ENCODE peak calls at places on chromosome 16, in nine cellular contexts. E is CD8-positive, alpha-beta T cell; F is neural crest cell; X is NCI-H510A treated with DMSO at 0.1 percent for 48 hours; O is left ventricle myocardium superior; R is EL; P is NCI-H1105 treated with DMSO at 0.1 percent for 48 hours; J is fibroblast of the aortic adventitia; I is H54. A is an unnamed sample.

GRCh38 chr16:20866161-20866772 is 33.9 kb downstream of the DCUN1D3 start:
- DNase-seq in E (no peak), F (no peak), X (peak; percentile 57), O (peak; percentile 42), R (peak; percentile 87), P (no peak), J (peak; percentile 88), I (peak; percentile 75), A (peak; percentile 90)

GRCh38 chr16:15415411-15416070 is 18.8 kb upstream of the BMERB1 start:
- DNase-seq in E (no peak), F (no peak), X (no peak), O (no peak), R (peak; percentile 32), P (no peak), J (no peak), I (no peak), A (peak; percentile 77)

GRCh38 chr16:89695875-89696597 is 5.5 kb downstream of the SPATA2L start:
- DNase-seq in E (no peak), F (no peak), X (no peak), O (no peak), R (no peak), P (no peak), J (no peak), I (no peak), A (peak; percentile 86)

GRCh38 chr16:25110392-25110947 is 1.1 kb upstream of the LCMT1 start:
- DNase-seq in E (no peak), F (no peak), X (peak; percentile 47), O (no peak), R (no peak), P (peak; percentile 23), J (no peak), I (no peak), A (no peak)

GRCh38 chr16:54326266-54326662 is 39.7 kb upstream of the IRX3 start:
- DNase-seq in E (no peak), F (no peak), X (no peak), O (no peak), R (peak; percentile 32), P (no peak), J (peak; percentile 40), I (peak; percentile 15), A (peak; percentile 86)

GRCh38 chr16:16151315-16151714 is 72.0 kb downstream of the ABCC6 start:
- DNase-seq in E (no peak), F (no peak), X (no peak), O (peak; percentile 3), R (no peak), P (no peak), J (no peak), I (no peak), A (no peak)

GRCh38 chr16:89325861-89326471 is 108.5 kb downstream of the ZNF778 start:
- DNase-seq in E (no peak), F (no peak), X (no peak), O (peak; percentile 52), R (peak; percentile 83), P (no peak), J (peak; percentile 90), I (peak; percentile 44), A (peak; percentile 93)

GRCh38 chr16:1163567-1164055 is 10.7 kb downstream of the CACNA1H start:
- DNase-seq in E (no peak), F (no peak), X (no peak), O (no peak), R (peak; percentile 26), P (no peak), J (no peak), I (peak; percentile 98), A (peak; percentile 99)

GRCh38 chr16:19119564-19119963 is 5.8 kb downstream of the ITPRIPL2 start:
- DNase-seq in E (no peak), F (no peak), X (no peak), O (no peak), R (peak; percentile 70), P (no peak), J (peak; percentile 89), I (no peak), A (peak; percentile 87)

GRCh38 chr16:19664166-19664565 is 53.9 kb downstream of the KNOP1 start:
- DNase-seq in E (no peak), F (no peak), X (no peak), O (no peak), R (no peak), P (no peak), J (no peak), I (no peak), A (no peak)